ENCODE peak calls at places on chromosomes 2 and 18, in ten cellular contexts. Y, S, F, E, I, V, D, Q, M and L are unnamed samples.

GRCh38 chr2:1781291-1782080 is 37.2 kb upstream of the PXDN start:
- DNase-seq in Y (peak), S (no peak), F (peak), E (no peak), I (no peak), V (peak), D (no peak), Q (no peak), M (no peak), L (no peak)

GRCh38 chr18:3447035-3447894 is 2.7 kb upstream of the TGIF1 start:
- DNase-seq in Y (peak), S (peak), F (no peak), E (no peak), I (no peak), V (no peak), D (peak), Q (peak), M (peak), L (no peak)

GRCh38 chr2:29270606-29271005 is 155.4 kb downstream of the CLIP4 start:
- DNase-seq in Y (no peak), S (no peak), F (no peak), E (no peak), I (no peak), V (no peak), D (peak), Q (no peak), M (no peak), L (no peak)

GRCh38 chr2:165902929-165903328 is 50.6 kb downstream of the TTC21B start:
- DNase-seq in Y (peak), S (no peak), F (no peak), E (no peak), I (peak), V (peak), D (peak), Q (no peak), M (peak), L (peak)

GRCh38 chr2:120395686-120396518 is 50.0 kb downstream of the INHBB start:
- DNase-seq in Y (no peak), S (no peak), F (no peak), E (no peak), I (no peak), V (no peak), D (no peak), Q (peak), M (peak), L (peak)

GRCh38 chr18:33605250-33605649 is 27.2 kb downstream of the ASXL3 start:
- DNase-seq in Y (no peak), S (no peak), F (no peak), E (no peak), I (no peak), V (no peak), D (no peak), Q (no peak), M (peak), L (peak)

GRCh38 chr18:43661570-43661969 is 384.3 kb upstream of the SYT4 start:
- DNase-seq in Y (peak), S (no peak), F (no peak), E (peak), I (peak), V (no peak), D (peak), Q (peak), M (peak), L (peak)

GRCh38 chr2:61014805-61015204 is 2.7 kb upstream of the PEX13 start:
- DNase-seq in Y (no peak), S (no peak), F (no peak), E (no peak), I (no peak), V (no peak), D (peak), Q (no peak), M (no peak), L (no peak)

GRCh38 chr18:25306671-25307070 is 45.3 kb downstream of the ZNF521 start:
- DNase-seq in Y (no peak), S (no peak), F (no peak), E (no peak), I (no peak), V (no peak), D (no peak), Q (no peak), M (no peak), L (no peak)

GRCh38 chr2:150126143-150126725 is 361.2 kb downstream of the RND3 start:
- DNase-seq in Y (peak), S (no peak), F (no peak), E (no peak), I (no peak), V (no peak), D (peak), Q (peak), M (no peak), L (no peak)

GRCh38 chr2:237568121-237568660 is 1.8 kb downstream of the PRLH start:
- DNase-seq in Y (no peak), S (no peak), F (no peak), E (no peak), I (no peak), V (no peak), D (no peak), Q (no peak), M (no peak), L (no peak)

GRCh38 chr2:68964282-68964681 is 10.2 kb upstream of the GKN1 start:
- DNase-seq in Y (no peak), S (no peak), F (no peak), E (no peak), I (no peak), V (no peak), D (no peak), Q (no peak), M (no peak), L (no peak)